ENCODE peak calls at places on chromosome 7, in seven cellular contexts. I is RPMI8226, S is C1 segment of cervical spinal cord, J is NCI-H146, M is NCI-H1092 treated with DMSO at 0.1 percent for 48 hours, Q is myocyte, L is astrocyte of the spinal cord. X is an unnamed sample.

GRCh38 chr7:29764227-29764626 is 42.1 kb upstream of the WIPF3 start:
- DNase-seq in I (peak), M (no peak), S (no peak), L (no peak), J (no peak), Q (peak), X (no peak)

GRCh38 chr7:41912851-41913580 is 210.1 kb upstream of the INHBA start:
- DNase-seq in M (no peak), S (no peak), I (no peak), L (peak), J (no peak), Q (no peak), X (no peak)

GRCh38 chr7:28112883-28113540 is 67.6 kb downstream of the JAZF1 start:
- DNase-seq in J (no peak), M (no peak), I (no peak), Q (no peak), S (no peak), L (no peak), X (no peak)

GRCh38 chr7:88377421-88377820 is 70.7 kb upstream of the STEAP4 start:
- DNase-seq in I (no peak), Q (peak), L (no peak), J (no peak), M (no peak), S (no peak), X (no peak)

GRCh38 chr7:66883716-66884115 is 37.3 kb upstream of the TMEM248 start:
- DNase-seq in I (no peak), Q (no peak), S (no peak), L (peak), J (no peak), M (no peak), X (no peak)

GRCh38 chr7:131424219-131424822 is 96.6 kb downstream of the MKLN1 start:
- DNase-seq in J (peak), I (peak), L (peak), Q (peak), S (peak), M (peak), X (peak)

GRCh38 chr7:106421181-106421762 is 136.5 kb upstream of the NAMPT start:
- DNase-seq in I (no peak), S (peak), Q (peak), M (peak), L (peak), J (no peak), X (peak)

GRCh38 chr7:92765725-92766124 is 70.6 kb downstream of the CDK6 start:
- DNase-seq in S (no peak), M (no peak), I (no peak), L (peak), Q (peak), J (no peak), X (peak)

GRCh38 chr7:47852330-47853245 is 95.7 kb downstream of the PKD1L1 start:
- DNase-seq in J (no peak), S (no peak), M (no peak), L (no peak), I (peak), Q (peak), X (peak)

GRCh38 chr7:139674752-139675126 is 103.1 kb downstream of the HIPK2 start:
- DNase-seq in I (no peak), J (no peak), S (no peak), L (no peak), Q (no peak), M (no peak), X (no peak)

GRCh38 chr7:100126239-100126930 is 382 bp upstream of the MBLAC1 start:
- DNase-seq in I (no peak), S (no peak), M (peak), J (peak), L (no peak), Q (no peak), X (no peak)

GRCh38 chr7:341841-342638 is 52.1 kb downstream of the FOXL3 start:
- DNase-seq in L (no peak), I (peak), J (no peak), M (no peak), Q (peak), S (peak), X (no peak)

GRCh38 chr7:50362712-50363282 is 58.3 kb downstream of the IKZF1 start:
- DNase-seq in L (no peak), M (no peak), S (no peak), J (no peak), I (no peak), Q (no peak), X (no peak)

GRCh38 chr7:24858108-24858977 is 101.1 kb upstream of the GSDME start:
- DNase-seq in M (no peak), Q (no peak), S (no peak), J (no peak), L (no peak), I (no peak), X (no peak)

GRCh38 chr7:30713397-30713796 is 31.1 kb upstream of the CRHR2 start:
- DNase-seq in J (no peak), L (no peak), S (no peak), M (no peak), Q (no peak), I (no peak), X (no peak)

GRCh38 chr7:104823177-104823576 is 190.8 kb upstream of the KMT2E start:
- DNase-seq in L (no peak), M (no peak), I (no peak), J (no peak), Q (no peak), S (no peak), X (no peak)

GRCh38 chr7:54757711-54758110 is 1.3 kb downstream of the SEC61G start:
- DNase-seq in I (no peak), J (no peak), Q (no peak), L (no peak), M (no peak), S (no peak), X (no peak)

GRCh38 chr7:4845740-4846142 is 16.1 kb downstream of the PAPOLB start:
- DNase-seq in J (peak), I (no peak), Q (no peak), L (no peak), S (no peak), M (no peak), X (peak)

GRCh38 chr7:106354822-106355221 is 70.0 kb upstream of the NAMPT start:
- DNase-seq in L (no peak), J (no peak), S (no peak), M (no peak), Q (no peak), I (no peak), X (no peak)

GRCh38 chr7:133482626-133483025 is 229.7 kb downstream of the EXOC4 start:
- DNase-seq in Q (peak), S (no peak), L (no peak), I (no peak), M (no peak), J (no peak), X (no peak)

GRCh38 chr7:133563196-133563707 is 310.4 kb downstream of the EXOC4 start:
- DNase-seq in Q (no peak), L (no peak), J (no peak), I (no peak), M (no peak), S (no peak), X (no peak)

GRCh38 chr7:24788956-24789576 is 31.8 kb upstream of the GSDME start:
- DNase-seq in M (no peak), S (no peak), J (no peak), L (no peak), I (no peak), Q (no peak), X (no peak)

GRCh38 chr7:27600247-27600646 is 62.4 kb downstream of the HIBADH start:
- DNase-seq in J (no peak), M (no peak), I (no peak), Q (peak), S (no peak), L (no peak), X (no peak)

GRCh38 chr7:81014266-81014665 is 95.4 kb upstream of the SEMA3C start:
- DNase-seq in J (no peak), M (no peak), S (no peak), I (no peak), L (peak), Q (no peak), X (no peak)

GRCh38 chr7:158074896-158075632 is 512.6 kb downstream of the PTPRN2 start:
- DNase-seq in I (peak), S (no peak), L (no peak), Q (no peak), M (peak), J (peak), X (no peak)

GRCh38 chr7:80316811-80317210 is 182.2 kb downstream of the GNAI1 start:
- DNase-seq in I (no peak), Q (no peak), L (no peak), M (no peak), J (no peak), S (no peak), X (no peak)

GRCh38 chr7:8126768-8127167 is 135.2 kb downstream of the ICA1 start:
- DNase-seq in S (no peak), J (no peak), I (no peak), L (no peak), Q (no peak), M (no peak), X (no peak)

GRCh38 chr7:109864263-109864662 is 1226.7 kb upstream of the LRRN3 start:
- DNase-seq in S (no peak), I (no peak), J (peak), Q (no peak), L (no peak), M (peak), X (no peak)

GRCh38 chr7:112484671-112485097 is 3.9 kb downstream of the LSMEM1 start:
- DNase-seq in Q (peak), M (no peak), I (no peak), S (no peak), L (peak), J (no peak), X (peak)

GRCh38 chr7:7848245-7848644 is 120.4 kb upstream of the GLCCI1 start:
- DNase-seq in S (no peak), M (no peak), Q (no peak), I (no peak), L (no peak), J (no peak), X (no peak)

GRCh38 chr7:52053525-52053924 is 736.9 kb upstream of the COBL start:
- DNase-seq in S (no peak), L (no peak), I (peak), Q (no peak), J (no peak), M (no peak), X (no peak)

GRCh38 chr7:141045126-141045841 is 28.6 kb upstream of the TMEM178B start:
- DNase-seq in L (no peak), Q (peak), M (no peak), S (no peak), J (no peak), I (no peak), X (peak)

GRCh38 chr7:117819558-117819957 is 53.7 kb downstream of the CTTNBP2 start:
- DNase-seq in Q (no peak), L (no peak), J (no peak), M (no peak), I (no peak), S (no peak), X (no peak)

X was measured in AG20443.